ENCODE peak calls at places on chromosomes 3 and 15, in six cellular contexts. One of them, this sample, is unnamed.

GRCh38 chr15:62165793-62166380 is 802 bp upstream of the C2CD4B start:
- DNase-seq in H9: no peak
- DNase-seq in IMR-90: no peak
- DNase-seq in mesenchymal stem cell: no peak
- DNase-seq in H1: no peak
- DNase-seq in mesendoderm: peak
- DNase-seq in this sample: no peak

GRCh38 chr15:25710184-25710583 is 152.9 kb downstream of the ATP10A start:
- DNase-seq in H1: peak
- DNase-seq in H9: peak
- DNase-seq in mesenchymal stem cell: no peak
- DNase-seq in IMR-90: no peak
- DNase-seq in mesendoderm: peak
- DNase-seq in this sample: peak

GRCh38 chr3:18307529-18307928 is 117.6 kb downstream of the SATB1 start:
- DNase-seq in IMR-90: no peak
- DNase-seq in mesendoderm: no peak
- DNase-seq in H1: no peak
- DNase-seq in H9: no peak
- DNase-seq in mesenchymal stem cell: no peak
- DNase-seq in this sample: no peak

GRCh38 chr15:59524331-59524731 is 86.3 kb downstream of the FAM81A start:
- DNase-seq in H1: no peak
- DNase-seq in mesenchymal stem cell: no peak
- DNase-seq in IMR-90: no peak
- DNase-seq in H9: no peak
- DNase-seq in mesendoderm: no peak
- DNase-seq in this sample: no peak

GRCh38 chr3:16940769-16941683 is 56.3 kb downstream of the PLCL2 start:
- DNase-seq in IMR-90: no peak
- DNase-seq in mesenchymal stem cell: no peak
- DNase-seq in H1: no peak
- DNase-seq in H9: no peak
- DNase-seq in mesendoderm: peak
- DNase-seq in this sample: no peak

GRCh38 chr15:26106556-26106955 is 243.4 kb upstream of the ATP10A start:
- DNase-seq in IMR-90: no peak
- DNase-seq in mesenchymal stem cell: no peak
- DNase-seq in H1: no peak
- DNase-seq in mesendoderm: no peak
- DNase-seq in H9: no peak
- DNase-seq in this sample: no peak

GRCh38 chr15:60916674-60917468 is 312.2 kb downstream of the RORA start:
- DNase-seq in mesenchymal stem cell: peak
- DNase-seq in IMR-90: peak
- DNase-seq in H9: peak
- DNase-seq in mesendoderm: peak
- DNase-seq in H1: peak
- DNase-seq in this sample: peak

GRCh38 chr3:58824285-58824684 is 157.7 kb upstream of the FAM3D start:
- DNase-seq in H9: peak
- DNase-seq in IMR-90: peak
- DNase-seq in H1: peak
- DNase-seq in mesendoderm: peak
- DNase-seq in mesenchymal stem cell: peak
- DNase-seq in this sample: peak

GRCh38 chr3:193971268-193971751 is 164.6 kb upstream of the HES1 start:
- DNase-seq in IMR-90: no peak
- DNase-seq in mesenchymal stem cell: peak
- DNase-seq in H1: no peak
- DNase-seq in H9: no peak
- DNase-seq in mesendoderm: no peak
- DNase-seq in this sample: no peak

GRCh38 chr15:78624651-78625590 is 4.1 kb upstream of the CHRNA3 start:
- DNase-seq in IMR-90: no peak
- DNase-seq in mesenchymal stem cell: no peak
- DNase-seq in H9: no peak
- DNase-seq in H1: no peak
- DNase-seq in mesendoderm: no peak
- DNase-seq in this sample: no peak

GRCh38 chr3:195151866-195152526 is 119.0 kb downstream of the XXYLT1 start:
- DNase-seq in mesendoderm: peak
- DNase-seq in mesenchymal stem cell: peak
- DNase-seq in H1: no peak
- DNase-seq in IMR-90: peak
- DNase-seq in H9: no peak
- DNase-seq in this sample: no peak

GRCh38 chr15:83285979-83286553 is 1.6 kb upstream of the BNC1 start:
- DNase-seq in H9: no peak
- DNase-seq in H1: no peak
- DNase-seq in mesenchymal stem cell: peak
- DNase-seq in IMR-90: peak
- DNase-seq in mesendoderm: peak
- DNase-seq in this sample: no peak

GRCh38 chr3:150096700-150097587 is 126.2 kb upstream of the PFN2 start:
- DNase-seq in H1: no peak
- DNase-seq in IMR-90: no peak
- DNase-seq in H9: no peak
- DNase-seq in mesenchymal stem cell: no peak
- DNase-seq in mesendoderm: peak
- DNase-seq in this sample: no peak

GRCh38 chr15:62847900-62848489 is 194.6 kb upstream of the TPM1 start:
- DNase-seq in H9: peak
- DNase-seq in mesenchymal stem cell: peak
- DNase-seq in IMR-90: peak
- DNase-seq in H1: peak
- DNase-seq in mesendoderm: peak
- DNase-seq in this sample: peak

GRCh38 chr3:4533489-4534443 is 40.6 kb downstream of the ITPR1 start:
- DNase-seq in H1: no peak
- DNase-seq in H9: no peak
- DNase-seq in mesendoderm: peak
- DNase-seq in mesenchymal stem cell: peak
- DNase-seq in IMR-90: no peak
- DNase-seq in this sample: no peak

GRCh38 chr3:18098960-18099587 is 326.1 kb downstream of the SATB1 start:
- DNase-seq in H9: peak
- DNase-seq in mesendoderm: peak
- DNase-seq in IMR-90: peak
- DNase-seq in H1: no peak
- DNase-seq in mesenchymal stem cell: peak
- DNase-seq in this sample: no peak

GRCh38 chr3:170467007-170467406 is 48.3 kb downstream of the CLDN11 start:
- DNase-seq in H1: peak
- DNase-seq in mesendoderm: no peak
- DNase-seq in IMR-90: no peak
- DNase-seq in H9: no peak
- DNase-seq in mesenchymal stem cell: no peak
- DNase-seq in this sample: no peak

GRCh38 chr3:30626443-30627181 is 20.2 kb downstream of the TGFBR2 start:
- DNase-seq in mesendoderm: peak
- DNase-seq in mesenchymal stem cell: peak
- DNase-seq in IMR-90: peak
- DNase-seq in H1: no peak
- DNase-seq in H9: no peak
- DNase-seq in this sample: no peak

GRCh38 chr3:111906667-111907066 is 47.6 kb downstream of the PHLDB2 start:
- DNase-seq in IMR-90: peak
- DNase-seq in mesendoderm: no peak
- DNase-seq in H9: no peak
- DNase-seq in mesenchymal stem cell: peak
- DNase-seq in H1: no peak
- DNase-seq in this sample: no peak
- H2BK5ac ChIP-seq in IMR-90: peak
- H2BK5ac ChIP-seq in mesendoderm: no peak
- H2BK5ac ChIP-seq in H9: no peak
- H2BK5ac ChIP-seq in mesenchymal stem cell: no peak
- H2BK5ac ChIP-seq in H1: no peak
- H2BK5ac ChIP-seq in this sample: no peak

DNA sequence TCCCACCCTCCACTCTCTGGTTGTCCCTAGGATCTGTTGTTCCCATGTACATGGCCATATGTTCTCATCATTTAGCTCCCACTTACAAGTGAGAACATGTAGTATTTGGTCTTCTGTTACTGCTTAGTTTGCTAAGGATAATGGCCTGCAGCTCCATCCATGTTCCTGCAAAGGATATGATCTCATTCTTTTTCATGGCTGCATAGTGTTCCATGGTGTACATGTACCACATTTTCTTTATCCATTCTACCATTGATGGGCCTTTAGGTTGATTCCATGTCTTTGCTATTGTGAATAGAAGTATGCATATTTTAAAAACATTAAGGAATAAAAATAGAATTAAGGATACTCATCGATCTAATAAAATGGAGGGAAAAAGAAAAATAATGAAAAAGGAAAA is 278.4 kb downstream of the MBNL1 start:
- DNase-seq in H9: no peak
- DNase-seq in IMR-90: no peak
- DNase-seq in H1: no peak
- DNase-seq in mesenchymal stem cell: no peak
- DNase-seq in mesendoderm: no peak
- DNase-seq in this sample: no peak
- H2BK120ac ChIP-seq in H9: no peak
- H2BK120ac ChIP-seq in IMR-90: no peak
- H2BK120ac ChIP-seq in H1: no peak
- H2BK120ac ChIP-seq in mesenchymal stem cell: no peak
- H2BK120ac ChIP-seq in mesendoderm: no peak
- H2BK120ac ChIP-seq in this sample: no peak

DNA sequence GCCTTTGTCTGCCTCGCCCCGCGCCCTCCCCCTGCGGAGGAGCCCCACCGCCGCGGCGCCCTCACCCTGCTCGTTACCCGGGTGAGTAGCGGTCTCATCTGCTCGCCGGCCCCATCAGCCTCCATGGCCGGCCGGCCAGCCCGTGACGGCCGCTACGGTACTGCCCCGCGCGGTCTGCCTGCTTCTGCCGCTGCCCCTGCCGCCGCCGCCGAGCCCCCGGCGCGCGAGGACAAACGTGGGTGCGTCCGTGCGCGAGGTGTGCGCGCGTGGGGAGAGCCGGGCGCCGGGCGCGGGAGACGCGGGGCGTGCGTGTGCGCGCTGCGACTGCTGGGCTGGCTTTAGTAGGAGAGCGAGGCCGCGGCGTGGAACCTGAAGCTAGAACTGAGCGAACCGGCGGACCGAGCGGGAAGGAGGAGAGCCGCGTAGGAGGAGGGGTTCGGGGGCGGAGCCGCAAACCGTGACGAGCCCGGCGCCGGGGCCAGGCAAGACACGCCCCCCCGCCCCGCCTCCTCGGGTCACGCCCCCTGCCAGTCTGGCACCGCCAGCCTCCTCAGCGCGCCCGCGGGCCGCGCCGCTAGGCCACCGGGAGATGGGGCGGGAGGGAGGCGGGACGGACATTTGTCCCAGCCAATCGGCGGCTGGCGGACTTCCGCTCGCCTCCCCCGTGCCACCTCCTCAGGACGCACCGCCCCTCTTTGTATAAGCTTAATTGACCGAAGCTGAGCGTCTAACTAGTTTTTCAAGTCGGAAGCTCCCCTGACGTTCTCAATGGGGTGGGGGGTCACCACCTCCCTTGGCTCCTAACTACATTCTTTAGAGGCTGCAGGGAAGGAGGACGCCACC is at the start of gene SLC4A7:
- DNase-seq in H1: peak
- DNase-seq in mesendoderm: peak
- DNase-seq in IMR-90: peak
- DNase-seq in H9: peak
- DNase-seq in mesenchymal stem cell: peak
- DNase-seq in this sample: peak
- H2BK5ac ChIP-seq in H1: peak
- H2BK5ac ChIP-seq in mesendoderm: peak
- H2BK5ac ChIP-seq in IMR-90: peak
- H2BK5ac ChIP-seq in H9: no peak
- H2BK5ac ChIP-seq in mesenchymal stem cell: peak
- H2BK5ac ChIP-seq in this sample: peak

GRCh38 chr15:77496710-77497107 is 76.0 kb downstream of the HMG20A start:
- DNase-seq in mesenchymal stem cell: peak
- DNase-seq in IMR-90: peak
- DNase-seq in H9: peak
- DNase-seq in mesendoderm: peak
- DNase-seq in H1: peak
- DNase-seq in this sample: peak
- H2BK120ac ChIP-seq in mesenchymal stem cell: peak
- H2BK120ac ChIP-seq in IMR-90: peak
- H2BK120ac ChIP-seq in H9: no peak
- H2BK120ac ChIP-seq in mesendoderm: no peak
- H2BK120ac ChIP-seq in H1: no peak
- H2BK120ac ChIP-seq in this sample: no peak

This sample was measured in neuronal stem cell.